ENCODE peak calls at places on chromosome 14, in six cellular contexts. C is activated CD8-positive, alpha-beta memory T cell treated with anti-CD3 and anti-CD28 coated beads for 24 hours; G is tibial artery; B is stimulated activated CD4-positive, alpha-beta T cell treated with anti-CD3 and anti-CD28 coated beads, Interleukin-12 subunit alpha, Interleukin-12 subunit beta, amount 100 ng/mL, for 48 hours; P is activated T-cell treated with anti-CD3 and anti-CD28 coated beads for 48 hours; D is tibial nerve. X is an unnamed sample.

GRCh38 chr14:33754264-33754663 is 196.6 kb downstream of the EGLN3 start:
- DNase-seq in B (no peak), D (no peak), P (no peak), C (no peak), G (no peak), X (no peak)

GRCh38 chr14:26527095-26527494 is 70.7 kb downstream of the NOVA1 start:
- DNase-seq in G (no peak), D (no peak), B (no peak), C (no peak), P (no peak), X (no peak)

GRCh38 chr14:101781240-101782061 is 19.9 kb downstream of the PPP2R5C start:
- DNase-seq in G (no peak), C (peak), B (peak), P (peak), D (no peak), X (peak)

GRCh38 chr14:63896278-63896720 is 43.5 kb downstream of the SYNE2 start:
- DNase-seq in B (no peak), G (peak), C (no peak), P (no peak), D (peak), X (no peak)

GRCh38 chr14:55707365-55707804 is 127.4 kb downstream of the KTN1 start:
- DNase-seq in C (no peak), P (no peak), B (no peak), D (no peak), G (no peak), X (no peak)

GRCh38 chr14:37550511-37550910 is 44.5 kb downstream of the FOXA1 start:
- DNase-seq in P (no peak), B (no peak), D (no peak), C (no peak), G (no peak), X (no peak)

GRCh38 chr14:29521526-29522137 is 406.0 kb downstream of the PRKD1 start:
- DNase-seq in B (no peak), G (no peak), D (no peak), C (no peak), P (no peak), X (no peak)

GRCh38 chr14:62301076-62301475 is 538.9 kb downstream of the SNAPC1 start:
- DNase-seq in B (no peak), D (no peak), G (no peak), C (no peak), P (no peak), X (no peak)

GRCh38 chr14:65243766-65244442 is 141.6 kb upstream of the MAX start:
- DNase-seq in P (no peak), D (no peak), G (no peak), C (no peak), B (no peak), X (no peak)

GRCh38 chr14:99752486-99753121 is 40.6 kb upstream of the EML1 start:
- DNase-seq in D (no peak), C (no peak), B (no peak), G (no peak), P (no peak), X (no peak)

GRCh38 chr14:43003845-43004244 is 1397.2 kb downstream of the LRFN5 start:
- DNase-seq in C (no peak), D (no peak), P (no peak), G (no peak), B (no peak), X (no peak)

GRCh38 chr14:69713127-69713800 is 53.7 kb upstream of the SRSF5 start:
- DNase-seq in P (no peak), D (no peak), C (no peak), G (no peak), B (no peak), X (no peak)

GRCh38 chr14:62692490-62693106 is 352.7 kb downstream of the KCNH5 start:
- DNase-seq in D (no peak), P (no peak), C (no peak), B (no peak), G (no peak), X (no peak)

GRCh38 chr14:24058260-24058950 is 6.6 kb downstream of the CARMIL3 start:
- DNase-seq in P (no peak), C (peak), B (no peak), G (peak), D (peak), X (peak)

GRCh38 chr14:105061428-105062047 is 3.7 kb downstream of the GPR132 start:
- DNase-seq in B (peak), C (peak), P (peak), G (peak), D (no peak), X (peak)

GRCh38 chr14:88829188-88829587 is 4.7 kb downstream of the TTC8 start:
- DNase-seq in D (no peak), P (no peak), C (no peak), G (no peak), B (no peak), X (no peak)

GRCh38 chr14:88325883-88326282 is 2.8 kb upstream of the KCNK10 start:
- DNase-seq in G (no peak), D (no peak), C (no peak), B (no peak), P (no peak), X (no peak)

GRCh38 chr14:61569783-61570182 is 125.5 kb upstream of the HIF1A start:
- DNase-seq in G (peak), P (no peak), B (no peak), C (peak), D (no peak), X (no peak)

GRCh38 chr14:86847176-86847575 is 1145.8 kb downstream of the GALC start:
- DNase-seq in B (no peak), G (no peak), C (no peak), P (no peak), D (no peak), X (no peak)

GRCh38 chr14:53842938-53843337 is 113.7 kb downstream of the BMP4 start:
- DNase-seq in P (no peak), G (no peak), C (no peak), B (no peak), D (no peak), X (no peak)

GRCh38 chr14:99239661-99240092 is 32.3 kb downstream of the BCL11B start:
- DNase-seq in G (no peak), B (no peak), C (no peak), P (no peak), D (no peak), X (no peak)

GRCh38 chr14:76937181-76938091 is 91.1 kb downstream of the IRF2BPL start:
- DNase-seq in G (peak), B (no peak), D (no peak), C (no peak), P (no peak), X (no peak)

GRCh38 chr14:53265025-53265424 is 111.9 kb upstream of the DDHD1 start:
- DNase-seq in P (no peak), B (no peak), C (no peak), D (no peak), G (no peak), X (no peak)

GRCh38 chr14:67977468-67978034 is 158.0 kb downstream of the RAD51B start:
- DNase-seq in G (no peak), B (no peak), D (no peak), C (no peak), P (no peak), X (no peak)

GRCh38 chr14:59739794-59740193 is 130.8 kb downstream of the RTN1 start:
- DNase-seq in G (peak), B (no peak), D (no peak), C (no peak), P (no peak), X (no peak)

GRCh38 chr14:54229136-54229535 is 167.7 kb upstream of the CDKN3 start:
- DNase-seq in C (no peak), D (no peak), B (no peak), G (no peak), P (no peak), X (no peak)

GRCh38 chr14:39435241-39435640 is 3.0 kb upstream of the FBXO33 start:
- DNase-seq in B (no peak), D (no peak), P (no peak), G (no peak), C (no peak), X (no peak)

GRCh38 chr14:68279777-68280233 is 460.2 kb downstream of the RAD51B start:
- DNase-seq in C (no peak), B (no peak), G (no peak), P (no peak), D (no peak), X (peak)

GRCh38 chr14:60328588-60328987 is 79.6 kb downstream of the PPM1A start:
- DNase-seq in G (no peak), D (no peak), P (no peak), C (no peak), B (no peak), X (no peak)

GRCh38 chr14:45181329-45181728 is 45.6 kb downstream of the FANCM start:
- DNase-seq in G (no peak), D (no peak), B (no peak), C (no peak), P (no peak), X (no peak)